ENCODE peak calls at places on chromosomes 7 and 10, in five cellular contexts. N, L, U, K and E are unnamed samples.

GRCh38 chr7:157614457-157615020 is 277.7 kb downstream of the DNAJB6 start:
- DNase-seq in K (no peak), N (no peak), L (no peak), U (no peak), E (no peak)

GRCh38 chr7:45089314-45089891 is 634 bp upstream of the NACAD start:
- DNase-seq in U (peak; percentile 55), K (peak; percentile 71), N (peak; percentile 43), L (peak; percentile 26), E (no peak)

GRCh38 chr7:126574838-126575250 is 677.9 kb downstream of the GRM8 start:
- DNase-seq in N (no peak), K (peak; percentile 94), U (no peak), L (no peak), E (peak; percentile 32)

GRCh38 chr7:69211739-69212138 is 386.5 kb upstream of the AUTS2 start:
- DNase-seq in U (no peak), L (no peak), N (no peak), K (no peak), E (no peak)

GRCh38 chr10:56605043-56605442 is 244.0 kb upstream of the ZWINT start:
- DNase-seq in U (no peak), N (no peak), K (peak; percentile 4), L (no peak), E (no peak)

GRCh38 chr7:68267486-68267885 is 1270.9 kb downstream of the TYW1 start:
- DNase-seq in K (no peak), L (no peak), U (no peak), N (no peak), E (no peak)

GRCh38 chr7:17301491-17302101 is 3.1 kb downstream of the AHR start:
- DNase-seq in L (peak; percentile 41), N (peak; percentile 68), U (no peak), K (peak; percentile 60), E (no peak)

GRCh38 chr10:14240253-14241189 is 90.2 kb downstream of the FRMD4A start:
- DNase-seq in N (no peak), U (no peak), L (no peak), K (no peak), E (no peak)

GRCh38 chr7:10239643-10240345 is 733.9 kb upstream of the PHF14 start:
- DNase-seq in L (no peak), K (no peak), U (no peak), N (peak; percentile 42), E (no peak)

GRCh38 chr10:132479024-132479602 is 58.5 kb upstream of the INPP5A start:
- DNase-seq in N (no peak), U (no peak), K (no peak), L (no peak), E (peak; percentile 43)

GRCh38 chr10:82981137-82981723 is 1106.2 kb downstream of the NRG3 start:
- DNase-seq in U (no peak), N (no peak), K (no peak), L (no peak), E (no peak)

GRCh38 chr7:484365-485101 is 35.1 kb downstream of the PDGFA start:
- DNase-seq in L (no peak), U (peak; percentile 5), N (no peak), K (no peak), E (peak; percentile 27)

GRCh38 chr10:6229290-6229689 is 26.6 kb downstream of the PFKFB3 start:
- DNase-seq in L (no peak), N (no peak), U (no peak), K (no peak), E (no peak)

GRCh38 chr7:123715198-123715597 is 33.6 kb downstream of the WASL start:
- DNase-seq in U (no peak), K (peak; percentile 13), L (no peak), N (no peak), E (no peak)

GRCh38 chr10:49679480-49679893 is at the start of gene C10orf53:
- DNase-seq in N (peak; percentile 28), L (peak; percentile 20), U (no peak), K (peak; percentile 62), E (no peak)

GRCh38 chr10:120969219-120969645 is 118.1 kb downstream of the WDR11 start:
- DNase-seq in U (no peak), K (peak; percentile 44), L (no peak), N (no peak), E (no peak)

GRCh38 chr7:151725844-151726770 is 150.8 kb downstream of the PRKAG2 start:
- DNase-seq in U (no peak), N (no peak), K (no peak), L (no peak), E (peak; percentile 80)

GRCh38 chr10:133520193-133520738 is 6.9 kb upstream of the CYP2E1 start:
- DNase-seq in K (peak; percentile 42), L (peak; percentile 84), U (peak; percentile 80), N (peak; percentile 64), E (peak; percentile 96)

GRCh38 chr10:122421054-122421625 is 33.3 kb upstream of the ARMS2 start:
- DNase-seq in N (no peak), L (no peak), U (no peak), K (peak; percentile 74), E (no peak)

GRCh38 chr7:139300390-139300789 is 40.7 kb upstream of the FMC1 start:
- DNase-seq in L (no peak), N (no peak), U (no peak), K (no peak), E (no peak)

GRCh38 chr10:103802637-103803353 is 52.6 kb downstream of the SH3PXD2A start:
- DNase-seq in N (no peak), U (no peak), K (peak; percentile 43), L (no peak), E (no peak)

GRCh38 chr7:108503112-108504026 is 22.6 kb downstream of the PNPLA8 start:
- DNase-seq in N (no peak), U (no peak), L (no peak), K (no peak), E (no peak)

GRCh38 chr7:28988818-28989595 is 30.9 kb upstream of the TRIL start:
- DNase-seq in U (peak; percentile 78), K (peak; percentile 94), L (peak; percentile 14), N (no peak), E (no peak)

GRCh38 chr10:69216577-69217118 is 3.5 kb upstream of the HKDC1 start:
- DNase-seq in K (no peak), L (no peak), U (no peak), N (no peak), E (no peak)

GRCh38 chr10:100544950-100545349 is 9.2 kb downstream of the HIF1AN start:
- DNase-seq in N (no peak), U (no peak), K (no peak), L (no peak), E (no peak)

GRCh38 chr10:133377818-133378250 is 1.2 kb upstream of the PAOX start:
- DNase-seq in K (no peak), L (no peak), U (no peak), N (no peak), E (no peak)

GRCh38 chr10:9018844-9019173 is 964.3 kb downstream of the GATA3 start:
- DNase-seq in L (no peak), K (no peak), N (no peak), U (no peak), E (no peak)

GRCh38 chr10:50322075-50322474 is 70.8 kb upstream of the ASAH2 start:
- DNase-seq in L (no peak), K (peak; percentile 93), N (no peak), U (no peak), E (no peak)

GRCh38 chr7:22831602-22832001 is 9.0 kb upstream of the TOMM7 start:
- DNase-seq in K (no peak), N (no peak), U (no peak), L (no peak), E (no peak)

GRCh38 chr7:80940539-80941205 is 21.8 kb upstream of the SEMA3C start:
- DNase-seq in N (no peak), U (no peak), L (no peak), K (peak; percentile 75), E (no peak)

GRCh38 chr10:105706281-105707026 is 1065.4 kb downstream of the SORCS3 start:
- DNase-seq in N (no peak), L (no peak), K (no peak), U (no peak), E (no peak)

GRCh38 chr7:87926581-87927461 is 7.2 kb upstream of the ADAM22 start:
- DNase-seq in L (no peak), U (no peak), K (no peak), N (no peak), E (no peak)
- H3K4me3 ChIP-seq in L (no peak overlapping the region), U (no peak overlapping the region), K (no peak overlapping the region), N (no peak overlapping the region), E (no peak overlapping the region)

GRCh38 chr7:132519936-132520335 is 56.3 kb downstream of the PLXNA4 start:
- DNase-seq in K (no peak), L (peak; percentile 29), N (no peak), U (no peak), E (no peak)

GRCh38 chr7:132520591-132520990 is 55.7 kb downstream of the PLXNA4 start:
- DNase-seq in N (no peak), K (no peak), L (no peak), U (no peak), E (no peak)

GRCh38 chr7:132518839-132519173 is 57.5 kb downstream of the PLXNA4 start:
- DNase-seq in U (no peak), L (no peak), K (no peak), N (no peak), E (no peak)

GRCh38 chr7:132516042-132516840 is 60.0 kb downstream of the PLXNA4 start:
- DNase-seq in L (no peak), N (peak; percentile 48), U (no peak), K (no peak), E (no peak)

DNA sequence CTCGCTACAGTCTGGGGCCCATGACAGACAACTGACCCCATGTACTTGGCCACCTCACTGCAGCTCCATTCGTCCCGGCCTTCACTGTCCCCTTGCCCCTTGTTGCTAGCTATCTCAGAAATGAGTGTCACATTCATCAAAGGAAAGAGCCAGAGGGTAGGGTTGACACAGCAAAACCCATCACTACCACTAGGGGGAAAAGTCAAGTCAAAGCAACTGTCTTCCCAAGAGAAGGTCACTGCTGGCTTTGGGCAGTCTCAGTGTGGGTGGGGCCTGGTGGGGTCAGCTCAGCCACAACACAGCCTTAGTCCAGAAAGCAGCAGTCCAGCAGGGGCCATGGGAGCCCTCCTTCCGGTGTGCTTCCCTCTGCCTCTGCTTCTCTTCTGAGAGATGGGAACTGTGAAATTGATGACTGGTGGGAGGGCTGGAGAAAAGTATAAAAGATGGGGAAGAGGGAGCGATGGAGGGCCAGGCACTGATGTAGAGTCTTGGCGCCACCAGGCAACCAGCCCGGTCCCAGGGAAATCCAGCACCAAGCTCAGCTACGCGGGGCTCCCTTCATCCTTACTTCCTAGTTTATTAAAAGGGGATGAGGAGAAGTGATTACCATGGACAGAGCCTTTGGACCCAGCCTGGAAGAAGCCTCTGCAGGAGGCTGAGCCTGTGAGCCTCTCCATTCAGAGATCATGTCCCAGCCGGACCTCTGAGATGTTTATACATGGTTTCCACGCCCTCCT is 58.0 kb downstream of the PLXNA4 start:
- DNase-seq in K (no peak), U (no peak), N (no peak), L (no peak), E (peak; percentile 23)
- TF ChIP-seq CTCF in K (peak; percentile 13), U (no peak), N (peak; percentile 17), L (peak; percentile 31), E (no peak)

DNA sequence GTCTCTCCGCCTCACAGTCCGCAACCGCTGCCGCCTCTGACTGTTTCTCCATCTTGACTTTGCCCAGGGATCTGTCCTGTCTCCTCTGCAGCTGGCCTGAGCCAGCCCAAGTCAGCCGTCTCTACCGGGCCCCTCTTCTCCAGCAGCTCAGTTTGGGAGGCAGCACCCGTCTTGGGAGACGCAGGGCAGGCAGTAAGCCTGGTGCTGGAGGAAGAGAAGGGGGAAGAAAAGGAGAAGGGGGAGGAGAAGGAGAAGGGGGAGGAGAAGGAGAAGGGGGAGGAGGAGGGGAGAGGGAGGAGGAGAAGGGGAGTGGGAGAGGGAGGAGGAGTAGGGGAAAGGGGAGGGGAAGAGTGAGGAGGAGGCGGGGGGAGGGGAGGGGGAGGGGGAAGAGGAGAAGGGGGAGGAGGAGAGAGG is 36.0 kb upstream of the FZD9 start:
- DNase-seq in K (no peak), U (no peak), L (no peak), N (no peak), E (no peak)
- H3K4me3 ChIP-seq in K (no peak overlapping the region), U (peak overlapping the region; percentile 68), L (no peak overlapping the region), N (no peak overlapping the region), E (no peak overlapping the region)

GRCh38 chr10:131002031-131002861 is 309.3 kb downstream of the TCERG1L start:
- DNase-seq in K (no peak), N (no peak), L (no peak), U (no peak), E (no peak)
- TF ChIP-seq CTCF in K (no peak), N (no peak), L (no peak), U (no peak), E (no peak)